ENCODE peak calls at places on chromosomes 13 and 19, in seven cellular contexts. L is HCT116, P is K562, Y is H1, W is endothelial cell of umbilical vein, O is HepG2, R is GM12878. J is an unnamed sample.

GRCh38 chr13:40653558-40654318 is 12.7 kb downstream of the FOXO1 start:
- DNase-seq in O (no peak), L (no peak), R (no peak), Y (no peak), P (no peak), W (peak), J (peak)

GRCh38 chr19:30403583-30403982 is 31.4 kb downstream of the ZNF536 start:
- DNase-seq in R (no peak), L (no peak), Y (peak), W (no peak), O (no peak), P (no peak), J (no peak)

GRCh38 chr19:12774588-12775555 is at the start of gene HOOK2:
- DNase-seq in W (no peak), R (no peak), O (no peak), Y (peak), L (peak), P (peak), J (peak)

GRCh38 chr19:9018163-9018875 is 8.1 kb upstream of the MUC16 start:
- DNase-seq in W (no peak), R (no peak), P (no peak), L (peak), O (no peak), Y (no peak), J (no peak)

GRCh38 chr13:99972190-99972731 is 694 bp upstream of the ZIC5 start:
- DNase-seq in Y (no peak), R (no peak), L (no peak), O (no peak), W (no peak), P (no peak), J (peak)

GRCh38 chr13:106291006-106291405 is 244.5 kb downstream of the EFNB2 start:
- DNase-seq in O (no peak), Y (no peak), R (no peak), P (no peak), L (no peak), W (peak), J (no peak)

GRCh38 chr19:38512277-38512676 is 78.8 kb downstream of the RYR1 start:
- DNase-seq in L (no peak), P (no peak), Y (no peak), W (no peak), O (no peak), R (no peak), J (no peak)

GRCh38 chr13:21297452-21297851 is 121.0 kb downstream of the MRPL57 start:
- DNase-seq in L (no peak), R (no peak), O (no peak), Y (no peak), P (peak), W (no peak), J (no peak)

GRCh38 chr13:90696254-90696653 is 651.2 kb upstream of the MIR17HG start:
- DNase-seq in O (no peak), L (no peak), R (no peak), W (no peak), Y (no peak), P (no peak), J (no peak)

GRCh38 chr19:1761528-1762242 is 8.4 kb downstream of the ONECUT3 start:
- DNase-seq in Y (peak), L (no peak), O (no peak), W (no peak), P (no peak), R (no peak), J (no peak)

GRCh38 chr13:80630685-80631121 is 289.8 kb upstream of the SPRY2 start:
- DNase-seq in L (no peak), O (no peak), P (no peak), R (no peak), W (peak), Y (no peak), J (no peak)

GRCh38 chr19:18439910-18440237 is 1.9 kb upstream of the ISYNA1 start:
- DNase-seq in P (no peak), L (no peak), W (no peak), O (no peak), Y (no peak), R (no peak), J (no peak)

GRCh38 chr13:99750951-99751350 is 220.6 kb downstream of the ZIC5 start:
- DNase-seq in Y (peak), W (no peak), L (no peak), R (no peak), O (no peak), P (no peak), J (no peak)

GRCh38 chr13:97308735-97309429 is 86.7 kb downstream of the MBNL2 start:
- DNase-seq in P (peak), R (no peak), Y (no peak), O (peak), W (no peak), L (no peak), J (no peak)

GRCh38 chr13:86085890-86086289 is 286.7 kb upstream of the SLITRK6 start:
- DNase-seq in R (no peak), L (no peak), O (no peak), Y (no peak), P (no peak), W (no peak), J (no peak)

GRCh38 chr19:2744113-2744512 is 4.3 kb upstream of the SLC39A3 start:
- DNase-seq in O (no peak), R (no peak), L (no peak), Y (no peak), P (no peak), W (no peak), J (no peak)

GRCh38 chr13:113607477-113608245 is 23.1 kb downstream of the TFDP1 start:
- DNase-seq in W (no peak), P (no peak), L (no peak), O (no peak), R (no peak), Y (no peak), J (no peak)

GRCh38 chr19:46250057-46250456 is 20.5 kb downstream of the IGFL1 start:
- DNase-seq in P (no peak), L (no peak), O (no peak), W (no peak), Y (no peak), R (no peak), J (no peak)

GRCh38 chr13:48506092-48506701 is 26.7 kb downstream of the RCBTB2 start:
- DNase-seq in L (no peak), Y (no peak), O (no peak), W (no peak), R (no peak), P (no peak), J (no peak)

GRCh38 chr19:16585808-16586476 is 13.7 kb upstream of the SLC35E1 start:
- DNase-seq in R (peak), W (no peak), Y (no peak), L (no peak), P (no peak), O (no peak), J (no peak)

GRCh38 chr19:38990949-38991697 is 15.6 kb upstream of the FBXO17 start:
- DNase-seq in L (no peak), O (no peak), R (no peak), W (no peak), P (no peak), Y (no peak), J (no peak)

GRCh38 chr19:28009696-28010095 is 1203.3 kb downstream of the UQCRFS1 start:
- DNase-seq in P (no peak), L (no peak), R (no peak), O (no peak), W (no peak), Y (no peak), J (no peak)

GRCh38 chr19:50695251-50696064 is 24.1 kb downstream of the SHANK1 start:
- DNase-seq in P (peak), R (no peak), Y (peak), L (no peak), O (no peak), W (no peak), J (peak)

GRCh38 chr13:74907788-74908187 is 574.2 kb downstream of the TBC1D4 start:
- DNase-seq in P (no peak), Y (no peak), W (peak), O (no peak), R (no peak), L (no peak), J (no peak)
- TF ChIP-seq POLR2AphosphoS5 in P (no peak), Y (no peak), W (peak), O (no peak), R (no peak), L (no peak), J (no peak)

DNA sequence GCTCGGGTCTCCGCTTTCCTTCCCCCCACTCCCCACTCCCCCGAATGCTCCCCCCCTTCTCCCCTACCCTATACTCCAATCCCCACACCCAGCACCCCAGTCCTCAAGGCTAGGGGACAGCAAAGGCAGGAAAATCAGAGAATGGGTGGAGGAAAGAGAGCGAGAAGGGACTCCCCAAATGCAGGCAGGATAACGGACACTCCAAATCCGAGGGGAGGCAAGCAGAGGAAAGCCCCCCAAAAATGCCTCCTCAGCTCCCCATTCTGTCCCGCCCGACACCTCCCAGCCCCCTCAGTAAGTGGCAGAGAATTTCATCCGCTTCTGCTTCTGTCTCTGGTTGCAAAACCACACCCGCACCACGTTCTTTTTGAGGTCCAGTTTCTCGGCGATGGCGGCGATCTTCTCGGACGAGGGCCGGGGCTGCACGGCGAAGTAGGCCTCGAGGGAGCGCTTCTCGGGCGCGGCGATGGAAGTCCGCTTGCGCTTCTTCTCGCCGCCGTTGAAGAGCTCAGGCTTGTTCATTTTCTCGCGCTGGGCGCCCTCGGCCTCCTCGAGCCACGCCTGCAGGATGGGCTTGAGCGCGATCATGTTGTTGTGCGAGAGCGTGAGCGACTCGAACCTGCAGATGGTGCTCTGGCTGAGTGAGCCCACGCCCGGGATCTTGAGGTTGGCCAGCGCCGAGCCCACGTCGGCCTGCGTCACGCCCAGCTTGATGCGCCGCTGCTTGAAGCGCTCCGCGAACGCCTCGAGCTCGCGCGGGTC is 2.0 kb downstream of the POU4F1 start:
- DNase-seq in O (no peak), W (peak), R (no peak), Y (peak), P (no peak), L (no peak), J (peak)
- TF ChIP-seq EZH2 in O (no peak), W (peak), R (no peak), Y (peak), P (no peak), L (no peak), J (peak)

GRCh38 chr19:49665301-49666119 is at the start of the genes BCL2L12 and IRF3:
- DNase-seq in Y (peak), R (peak), L (peak), W (peak), O (peak), P (peak), J (peak)

GRCh38 chr19:49660338-49660961 is 5.2 kb downstream of the IRF3 start:
- DNase-seq in W (no peak), L (no peak), R (no peak), O (no peak), Y (no peak), P (no peak), J (no peak)

GRCh38 chr19:49662011-49662410 is 3.6 kb downstream of the IRF3 start:
- DNase-seq in P (no peak), Y (no peak), L (no peak), R (no peak), O (no peak), W (no peak), J (no peak)

GRCh38 chr19:49664171-49665070 is 1.2 kb downstream of the IRF3 start:
- DNase-seq in P (peak), Y (peak), W (peak), L (peak), R (no peak), O (peak), J (peak)

GRCh38 chr19:49663224-49663623 is 2.4 kb downstream of the IRF3 start:
- DNase-seq in W (no peak), P (no peak), L (no peak), Y (no peak), O (no peak), R (no peak), J (no peak)
- TF ChIP-seq CTCF in W (no peak), P (no peak), L (no peak), Y (no peak), O (no peak), R (no peak), J (no peak)

GRCh38 chr19:4910594-4911273 is 1.4 kb downstream of the UHRF1 start:
- DNase-seq in R (no peak), W (peak), P (peak), O (no peak), L (no peak), Y (no peak), J (no peak)
- TF ChIP-seq POLR2AphosphoS5 in R (no peak), W (peak), P (no peak), O (no peak), L (no peak), Y (no peak), J (no peak)

GRCh38 chr13:49935171-49936084 is 712 bp downstream of the SPRYD7 start:
- DNase-seq in P (peak), W (peak), O (peak), L (peak), R (no peak), Y (no peak), J (peak)
- TF ChIP-seq EZH2 in P (no peak), W (no peak), O (no peak), L (no peak), R (no peak), Y (no peak), J (no peak)

J was measured in GM23338.